ENCODE peak calls at places on chromosome 4, in four cellular contexts. Z is IMR-90, X is GM12878, P is K562. Q is an unnamed sample.

GRCh38 chr4:150069361-150069760 is 8.9 kb upstream of the DCLK2 start:
- DNase-seq in P (no peak), X (no peak), Z (no peak), Q (no peak)

GRCh38 chr4:177057191-177057590 is 252.5 kb upstream of the NEIL3 start:
- DNase-seq in P (no peak), Z (no peak), X (no peak), Q (no peak)

GRCh38 chr4:8185280-8185679 is 13.8 kb upstream of the SH3TC1 start:
- DNase-seq in Z (peak; percentile 84), P (no peak), X (no peak), Q (no peak)

GRCh38 chr4:174201898-174202297 is 81.6 kb downstream of the FBXO8 start:
- DNase-seq in P (no peak), Z (no peak), X (no peak), Q (no peak)

GRCh38 chr4:125316781-125317525 is 2.2 kb downstream of the FAT4 start:
- DNase-seq in X (no peak), P (no peak), Z (peak; percentile 35), Q (peak; percentile 76)

GRCh38 chr4:79050521-79050880 is 111.3 kb upstream of the PAQR3 start:
- DNase-seq in P (no peak), X (no peak), Z (no peak), Q (no peak)

GRCh38 chr4:10926025-10926424 is 241.5 kb upstream of the CLNK start:
- DNase-seq in P (no peak), X (no peak), Z (no peak), Q (no peak)

GRCh38 chr4:7988437-7988836 is 48.8 kb upstream of the AFAP1 start:
- DNase-seq in P (no peak), X (no peak), Z (peak; percentile 76), Q (no peak)

GRCh38 chr4:99640676-99641075 is 17.0 kb downstream of the C4orf54 start:
- DNase-seq in X (no peak), Z (no peak), P (no peak), Q (no peak)

GRCh38 chr4:7652006-7652405 is 217.3 kb upstream of the PSAPL1 start:
- DNase-seq in P (no peak), X (no peak), Z (no peak), Q (no peak)

GRCh38 chr4:3409571-3410091 is 32.1 kb upstream of the HGFAC start:
- DNase-seq in X (no peak), P (no peak), Z (no peak), Q (no peak)

GRCh38 chr4:11954093-11954492 is 525.4 kb upstream of the HS3ST1 start:
- DNase-seq in X (no peak), Z (no peak), P (peak; percentile 8), Q (peak; percentile 19)

GRCh38 chr4:94758700-94759399 is 1.1 kb downstream of the BMPR1B start:
- DNase-seq in P (no peak), X (no peak), Z (no peak), Q (no peak)

GRCh38 chr4:2942532-2943363 is 20.5 kb downstream of the NOP14 start:
- DNase-seq in P (no peak), X (no peak), Z (no peak), Q (no peak)

GRCh38 chr4:78092850-78093249 is 35.7 kb downstream of the FRAS1 start:
- DNase-seq in X (no peak), Z (no peak), P (no peak), Q (no peak)

GRCh38 chr4:1087371-1087770 is 26.0 kb downstream of the RNF212 start:
- DNase-seq in P (no peak), Z (no peak), X (no peak), Q (no peak)

GRCh38 chr4:2255501-2256155 is 6.3 kb downstream of the MXD4 start:
- DNase-seq in Z (no peak), X (no peak), P (no peak), Q (no peak)

GRCh38 chr4:178632415-178632814 is 1190.2 kb upstream of the AGA start:
- DNase-seq in X (peak; percentile 5), Z (no peak), P (no peak), Q (no peak)

GRCh38 chr4:15515106-15515505 is 45.4 kb downstream of the CC2D2A start:
- DNase-seq in P (no peak), Z (peak; percentile 27), X (no peak), Q (no peak)

GRCh38 chr4:8157496-8157895 is 1.1 kb downstream of the ABLIM2 start:
- DNase-seq in P (no peak), X (no peak), Z (no peak), Q (no peak)

GRCh38 chr4:6851431-6851830 is 58.2 kb upstream of the TBC1D14 start:
- DNase-seq in P (no peak), X (no peak), Z (no peak), Q (no peak)

GRCh38 chr4:8336412-8337075 is 67.0 kb downstream of the HTRA3 start:
- DNase-seq in X (no peak), Z (peak; percentile 55), P (peak; percentile 63), Q (no peak)

GRCh38 chr4:152605641-152606304 is 69.9 kb upstream of the FBXW7 start:
- DNase-seq in P (no peak), X (no peak), Z (peak; percentile 34), Q (no peak)

GRCh38 chr4:12445711-12446110 is 1017.0 kb upstream of the HS3ST1 start:
- DNase-seq in P (no peak), X (no peak), Z (no peak), Q (no peak)

GRCh38 chr4:139522457-139522856 is 33.6 kb downstream of the SETD7 start:
- DNase-seq in Z (no peak), P (no peak), X (no peak), Q (no peak)

GRCh38 chr4:8199594-8200301 is 658 bp downstream of the SH3TC1 start:
- DNase-seq in Z (no peak), X (no peak), P (no peak), Q (no peak)

GRCh38 chr4:70705146-70705855 is 16.5 kb upstream of the RUFY3 start:
- DNase-seq in P (peak; percentile 90), X (no peak), Z (peak; percentile 46), Q (peak; percentile 80)

GRCh38 chr4:48687313-48687712 is 92.8 kb downstream of the FRYL start:
- DNase-seq in Z (no peak), P (peak; percentile 8), X (no peak), Q (no peak)

GRCh38 chr4:5558502-5558901 is 149.9 kb downstream of the EVC2 start:
- DNase-seq in P (no peak), Z (no peak), X (no peak), Q (no peak)

GRCh38 chr4:118790544-118790943 is 45.4 kb downstream of the SEC24D start:
- DNase-seq in Z (no peak), P (no peak), X (no peak), Q (no peak)

GRCh38 chr4:181966084-181966483 is 277.1 kb upstream of the TENM3 start:
- DNase-seq in P (no peak), X (no peak), Z (peak; percentile 68), Q (no peak)

GRCh38 chr4:37922323-37922722 is 31.4 kb downstream of the TBC1D1 start:
- DNase-seq in X (no peak), P (no peak), Z (peak; percentile 41), Q (no peak)

GRCh38 chr4:140756292-140757219 is at the start of gene TBC1D9:
- DNase-seq in Z (peak; percentile 55), X (peak; percentile 25), P (no peak), Q (peak; percentile 79)

GRCh38 chr4:78298618-78299017 is 241.5 kb downstream of the FRAS1 start:
- DNase-seq in Z (peak; percentile 58), P (no peak), X (no peak), Q (no peak)

GRCh38 chr4:1380368-1381151 is 25.7 kb downstream of the NKX1-1 start:
- DNase-seq in P (no peak), Z (no peak), X (no peak), Q (no peak)

GRCh38 chr4:13548984-13549546 is 4.8 kb upstream of the NKX3-2 start:
- DNase-seq in P (peak; percentile 88), Z (peak; percentile 74), X (peak; percentile 72), Q (peak; percentile 99)

GRCh38 chr4:38177792-38178665 is 217.8 kb downstream of the PTTG2 start:
- DNase-seq in Z (no peak), X (no peak), P (no peak), Q (no peak)

GRCh38 chr4:99458911-99459447 is 23.8 kb upstream of the ADH7 start:
- DNase-seq in P (no peak), X (no peak), Z (peak; percentile 4), Q (no peak)

GRCh38 chr4:52028970-52029369 is 8.8 kb upstream of the LRRC66 start:
- DNase-seq in P (no peak), X (no peak), Z (peak; percentile 79), Q (no peak)

GRCh38 chr4:91838181-91838861 is 465.4 kb upstream of the GRID2 start:
- DNase-seq in Z (no peak), X (no peak), P (no peak), Q (no peak)

GRCh38 chr4:91837608-91838029 is 466.1 kb upstream of the GRID2 start:
- DNase-seq in X (no peak), P (no peak), Z (no peak), Q (no peak)

DNA sequence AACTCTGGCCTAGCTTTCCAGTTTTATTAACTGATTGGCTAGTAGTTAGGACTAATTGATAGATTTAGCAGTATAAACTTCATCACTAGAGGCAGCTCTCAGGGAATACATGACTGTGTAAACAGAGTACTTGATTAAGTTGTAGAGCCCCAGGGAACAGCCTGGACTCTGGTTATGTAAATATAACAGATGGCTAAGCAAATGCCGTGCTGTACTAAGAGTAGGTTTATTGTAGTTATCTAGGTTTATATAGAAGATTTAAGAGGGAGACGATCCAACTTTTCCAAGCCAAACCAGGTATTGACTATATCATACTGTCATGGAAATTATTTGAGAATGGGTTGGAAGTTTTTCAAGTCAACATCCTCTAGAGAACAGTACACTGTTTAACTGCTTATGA is 463.4 kb upstream of the GRID2 start:
- DNase-seq in P (no peak), X (no peak), Z (no peak), Q (no peak)
- TF ChIP-seq CHD1 in P (no peak), X (no peak), Z (no peak), Q (no peak)

GRCh38 chr4:39181905-39182638 is at the start of gene WDR19:
- DNase-seq in X (peak; percentile 98), Z (peak; percentile 99), P (peak; percentile 99), Q (peak; percentile 98)
- TF ChIP-seq POLR2A in X (peak; percentile 66), Z (no peak), P (no peak), Q (no peak)

GRCh38 chr4:40831462-40831861 is 81.7 kb downstream of the NSUN7 start:
- DNase-seq in Z (no peak), P (no peak), X (no peak), Q (no peak)
- TF ChIP-seq CHD1 in Z (no peak), P (no peak), X (no peak), Q (no peak)

GRCh38 chr4:128471576-128471975 is 184.0 kb upstream of the PGRMC2 start:
- DNase-seq in P (peak; percentile 52), X (no peak), Z (no peak), Q (no peak)
- TF ChIP-seq POLR2A in P (no peak), X (no peak), Z (no peak), Q (no peak)

GRCh38 chr4:17373666-17374065 is 138.2 kb downstream of the QDPR start:
- DNase-seq in P (no peak), Z (no peak), X (no peak), Q (no peak)

GRCh38 chr4:17366496-17366895 is 145.4 kb downstream of the QDPR start:
- DNase-seq in Z (no peak), X (no peak), P (no peak), Q (no peak)

GRCh38 chr4:17367201-17367600 is 144.7 kb downstream of the QDPR start:
- DNase-seq in X (no peak), Z (no peak), P (no peak), Q (no peak)

GRCh38 chr4:17368408-17368807 is 143.5 kb downstream of the QDPR start:
- DNase-seq in P (no peak), X (no peak), Z (no peak), Q (no peak)
- TF ChIP-seq CHD1 in P (no peak), X (no peak), Z (no peak), Q (no peak)

Q was measured in H1.